ENCODE peak calls at places on chromosomes 2 and 18, in four cellular contexts. W, C, B and A are unnamed samples.
A peak's percentile ranks its signal among the peaks of the same experiment; 100 is the strongest.

GRCh38 chr18:62037989-62038778 is 145.4 kb upstream of the RNF152 start:
- DNase-seq in W (no peak), C (no peak), B (peak; percentile 75), A (no peak)

GRCh38 chr2:132521321-132521720 is 104.7 kb downstream of the GPR39 start:
- DNase-seq in C (no peak), W (no peak), B (no peak), A (no peak)

GRCh38 chr2:112634153-112634873 is 11.4 kb upstream of the SLC20A1 start:
- DNase-seq in B (no peak), C (no peak), W (no peak), A (peak; percentile 43)

GRCh38 chr2:203191958-203192357 is 46.9 kb upstream of the CYP20A1 start:
- DNase-seq in C (no peak), W (no peak), B (no peak), A (no peak)

GRCh38 chr2:13522096-13522495 is 805.4 kb downstream of the TRIB2 start:
- DNase-seq in C (no peak), W (no peak), B (no peak), A (no peak)

GRCh38 chr2:62641410-62641843 is 64.1 kb upstream of the EHBP1 start:
- DNase-seq in C (no peak), B (peak; percentile 19), W (no peak), A (no peak)

GRCh38 chr2:199607914-199608313 is 150.2 kb upstream of the SATB2 start:
- DNase-seq in C (no peak), W (no peak), B (no peak), A (no peak)

GRCh38 chr2:45691152-45691551 is 39.7 kb downstream of the PRKCE start:
- DNase-seq in W (no peak), C (no peak), B (no peak), A (peak; percentile 39)

DNA sequence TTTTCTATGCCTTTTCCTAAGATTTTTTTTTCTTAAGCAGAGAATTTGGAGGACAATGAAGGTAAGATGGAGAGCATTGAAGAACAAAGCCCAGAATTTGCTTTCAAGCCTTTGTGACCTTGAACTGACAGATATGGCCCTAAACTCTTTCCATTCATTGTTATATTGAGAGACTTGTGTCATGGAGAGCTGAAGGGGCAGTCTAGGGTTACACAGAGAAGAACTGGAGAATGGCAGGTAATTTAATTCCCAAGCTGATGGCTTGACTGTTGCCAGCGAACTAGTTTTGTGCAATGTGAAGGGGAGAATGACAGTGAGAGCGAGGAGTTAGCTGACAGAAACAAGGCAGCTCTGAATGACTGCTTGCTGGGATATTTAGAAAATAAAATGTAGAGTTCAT is 1344.2 kb downstream of the LRP1B start:
- DNase-seq in C (no peak), B (no peak), W (no peak), A (no peak)
- TF ChIP-seq CTCF in C (no peak), B (no peak), W (no peak), A (no peak)

GRCh38 chr2:127027715-127028114 is 79.2 kb downstream of the BIN1 start:
- DNase-seq in C (no peak), W (no peak), B (no peak), A (no peak)
- TF ChIP-seq CTCF in C (no peak), W (no peak), B (no peak), A (no peak)

DNA sequence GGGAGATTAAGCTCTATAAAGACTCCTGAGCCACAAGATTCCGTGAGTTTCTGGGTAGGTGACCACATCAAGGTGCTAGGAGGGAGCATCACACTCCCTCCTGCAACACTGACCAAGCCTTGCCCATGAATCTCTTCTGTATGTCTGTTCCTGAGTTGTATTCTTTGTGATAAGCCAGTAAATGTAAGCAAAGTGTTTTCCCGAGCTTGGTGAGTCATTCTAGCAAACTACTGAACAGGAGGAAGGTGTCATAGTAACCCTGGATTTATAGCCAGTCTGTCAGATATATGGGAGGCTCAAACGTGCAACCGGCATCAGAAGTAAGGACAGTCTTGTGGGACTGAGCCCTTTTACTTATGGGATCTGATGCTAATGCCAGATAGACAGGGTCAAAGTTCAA is 346.1 kb upstream of the KYNU start:
- DNase-seq in C (no peak), B (no peak), W (no peak), A (no peak)
- TF ChIP-seq CTCF in C (no peak), B (no peak), W (no peak), A (no peak)

GRCh38 chr2:225559090-225559489 is 159.6 kb downstream of the NYAP2 start:
- DNase-seq in B (no peak), C (no peak), W (no peak), A (no peak)

GRCh38 chr2:225558425-225558824 is 158.9 kb downstream of the NYAP2 start:
- DNase-seq in C (no peak), B (no peak), W (no peak), A (no peak)

GRCh38 chr2:225556461-225556860 is 157.0 kb downstream of the NYAP2 start:
- DNase-seq in B (no peak), C (no peak), W (no peak), A (no peak)
- TF ChIP-seq CTCF in B (no peak), C (no peak), W (no peak), A (no peak)